ENCODE peak calls at places on chromosomes 3 and 15, in seven cellular contexts. X is HCT116, Y is K562, Z is SK-N-SH, L is H1, I is GM12878, S is HepG2. K is an unnamed sample.

GRCh38 chr3:56131976-56132590 is 336.2 kb downstream of the ERC2 start:
- DNase-seq in X (peak), Y (peak), Z (no peak), L (no peak), I (no peak), S (peak), K (peak)

GRCh38 chr3:25655659-25656058 is 9.0 kb downstream of the TOP2B start:
- DNase-seq in X (no peak), Y (no peak), Z (no peak), L (no peak), I (no peak), S (no peak), K (no peak)

GRCh38 chr3:81684739-81685395 is 76.6 kb downstream of the GBE1 start:
- DNase-seq in X (no peak), Y (peak), Z (no peak), L (no peak), I (no peak), S (peak), K (no peak)

GRCh38 chr3:149128856-149129255 is 582 bp upstream of the HPS3 start:
- DNase-seq in X (no peak), Y (no peak), Z (no peak), L (no peak), I (no peak), S (no peak), K (peak)

GRCh38 chr15:25055356-25056068 is 100.7 kb downstream of the SNRPN start:
- DNase-seq in X (no peak), Y (no peak), Z (no peak), L (no peak), I (no peak), S (no peak), K (no peak)

GRCh38 chr15:80549191-80549590 is 145.0 kb downstream of the ARNT2 start:
- DNase-seq in X (no peak), Y (no peak), Z (no peak), L (no peak), I (no peak), S (no peak), K (no peak)

GRCh38 chr15:48565560-48566482 is 79.7 kb downstream of the FBN1 start:
- DNase-seq in X (no peak), Y (no peak), Z (no peak), L (no peak), I (no peak), S (no peak), K (no peak)

GRCh38 chr3:184174278-184174645 is 393 bp upstream of the AP2M1 start:
- DNase-seq in X (no peak), Y (no peak), Z (no peak), L (no peak), I (no peak), S (no peak), K (no peak)

GRCh38 chr3:181630873-181631272 is 80.9 kb upstream of the SOX2 start:
- DNase-seq in X (no peak), Y (no peak), Z (no peak), L (no peak), I (no peak), S (no peak), K (no peak)

GRCh38 chr3:86840814-86841213 is 150.1 kb downstream of the VGLL3 start:
- DNase-seq in X (no peak), Y (no peak), Z (no peak), L (no peak), I (no peak), S (no peak), K (no peak)

GRCh38 chr15:70636540-70637165 is 126.7 kb downstream of the UACA start:
- DNase-seq in X (peak), Y (no peak), Z (peak), L (no peak), I (no peak), S (peak), K (peak)

GRCh38 chr15:29687204-29687768 is 135.0 kb downstream of the TJP1 start:
- DNase-seq in X (no peak), Y (no peak), Z (no peak), L (no peak), I (no peak), S (no peak), K (no peak)

GRCh38 chr3:190370369-190370768 is 17.6 kb upstream of the CLDN16 start:
- DNase-seq in X (no peak), Y (no peak), Z (no peak), L (no peak), I (no peak), S (no peak), K (no peak)

GRCh38 chr3:15241341-15241740 is 35.3 kb downstream of the CAPN7 start:
- DNase-seq in X (peak), Y (peak), Z (no peak), L (no peak), I (no peak), S (no peak), K (no peak)

GRCh38 chr15:41233367-41233771 is 2.3 kb downstream of the CHP1 start:
- DNase-seq in X (no peak), Y (peak), Z (no peak), L (no peak), I (no peak), S (peak), K (peak)

GRCh38 chr15:85318048-85318731 is 62.2 kb upstream of the AKAP13 start:
- DNase-seq in X (peak), Y (no peak), Z (no peak), L (no peak), I (peak), S (no peak), K (no peak)

GRCh38 chr3:12501360-12502020 is 17.2 kb downstream of the TSEN2 start:
- DNase-seq in X (no peak), Y (no peak), Z (no peak), L (no peak), I (no peak), S (no peak), K (no peak)

GRCh38 chr3:9088431-9089353 is 125.4 kb upstream of the RAD18 start:
- DNase-seq in X (no peak), Y (no peak), Z (no peak), L (no peak), I (no peak), S (no peak), K (no peak)

GRCh38 chr3:64493149-64493548 is 194.7 kb downstream of the ADAMTS9 start:
- DNase-seq in X (no peak), Y (no peak), Z (no peak), L (no peak), I (no peak), S (no peak), K (no peak)

DNA sequence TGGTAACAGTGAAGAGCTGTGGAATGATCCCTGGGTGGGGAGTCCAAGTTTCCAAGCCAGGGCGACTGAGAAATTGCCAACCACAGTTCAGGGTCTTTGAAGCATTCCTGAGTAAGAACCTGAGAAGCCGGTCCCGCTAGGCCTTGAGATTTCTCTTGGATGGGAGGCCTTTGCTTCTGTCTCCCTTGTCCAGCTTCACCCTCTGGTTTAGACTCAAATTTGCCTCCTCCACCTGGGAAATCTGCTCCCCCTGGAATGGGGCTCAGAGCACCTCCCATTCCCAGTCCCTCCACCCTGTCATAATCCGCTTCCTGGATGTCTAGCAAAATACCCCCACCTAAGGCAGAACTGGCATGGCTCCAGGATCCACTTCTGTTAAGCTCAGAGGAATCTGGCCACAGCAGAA is 127.8 kb upstream of the DLG1 start:
- DNase-seq in X (no peak), Y (no peak), Z (peak), L (no peak), I (no peak), S (no peak), K (peak)
- TF ChIP-seq JUND in X (no peak), Y (no peak), Z (no peak), L (no peak), I (no peak), S (no peak), K (no peak)

GRCh38 chr3:101036676-101037075 is 43.5 kb upstream of the ABI3BP start:
- DNase-seq in X (peak), Y (no peak), Z (no peak), L (no peak), I (no peak), S (no peak), K (no peak)

GRCh38 chr3:101038880-101039279 is 45.7 kb upstream of the ABI3BP start:
- DNase-seq in X (no peak), Y (no peak), Z (no peak), L (no peak), I (no peak), S (no peak), K (no peak)

GRCh38 chr3:101038393-101038792 is 45.2 kb upstream of the ABI3BP start:
- DNase-seq in X (no peak), Y (no peak), Z (no peak), L (no peak), I (no peak), S (no peak), K (no peak)

GRCh38 chr3:101037613-101038012 is 44.4 kb upstream of the ABI3BP start:
- DNase-seq in X (no peak), Y (no peak), Z (no peak), L (no peak), I (no peak), S (no peak), K (no peak)

GRCh38 chr3:101036213-101036618 is 43.0 kb upstream of the ABI3BP start:
- DNase-seq in X (peak), Y (no peak), Z (no peak), L (peak), I (no peak), S (peak), K (no peak)
- TF ChIP-seq JUND in X (peak), Y (no peak), Z (peak), L (peak), I (no peak), S (no peak), K (peak)

DNA sequence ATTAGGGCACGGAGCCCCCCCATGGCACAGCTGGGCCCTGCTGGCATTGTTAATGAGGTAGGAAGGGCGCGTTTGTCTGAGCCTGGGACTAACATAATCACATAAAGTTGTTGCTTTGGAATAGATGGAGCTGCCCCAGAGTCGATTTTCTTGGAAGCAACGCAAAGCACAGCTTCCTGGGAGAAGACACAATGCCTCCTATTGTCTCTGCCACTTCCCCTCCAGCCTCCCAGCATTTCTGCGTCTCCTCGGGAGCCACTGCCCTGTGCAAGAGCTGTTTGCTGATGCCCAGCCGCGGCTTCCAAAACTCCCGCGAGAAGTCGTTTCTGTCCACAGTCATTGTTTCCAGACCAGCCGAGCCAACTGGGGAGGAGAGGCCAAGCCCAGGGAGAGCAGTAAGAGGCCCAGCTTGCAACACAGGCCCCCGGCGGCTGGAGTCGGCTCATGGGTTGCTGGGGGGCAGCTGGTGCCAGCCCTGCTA is 18.1 kb upstream of the ALDH1A3 start:
- DNase-seq in X (no peak), Y (no peak), Z (no peak), L (no peak), I (no peak), S (no peak), K (no peak)
- TF ChIP-seq JUND in X (no peak), Y (no peak), Z (no peak), L (no peak), I (no peak), S (no peak), K (no peak)

GRCh38 chr3:18679226-18679625 is 254.1 kb upstream of the SATB1 start:
- DNase-seq in X (no peak), Y (no peak), Z (no peak), L (no peak), I (no peak), S (no peak), K (no peak)
- TF ChIP-seq JUND in X (no peak), Y (no peak), Z (no peak), L (no peak), I (no peak), S (no peak), K (no peak)